ENCODE peak calls at places on chromosome 22, in seven cellular contexts. C, W, T, E, V, L and I are unnamed samples.

GRCh38 chr22:38176170-38176741 is 5.4 kb downstream of the PLA2G6 start:
- DNase-seq in C (no peak), W (peak), T (peak), E (peak), V (peak), L (no peak), I (peak)

GRCh38 chr22:28867191-28867590 is 16.2 kb upstream of the ZNRF3 start:
- DNase-seq in C (no peak), W (no peak), T (no peak), E (no peak), V (no peak), L (no peak), I (no peak)

GRCh38 chr22:33114570-33114969 is 56.4 kb upstream of the SYN3 start:
- DNase-seq in C (peak), W (no peak), T (no peak), E (no peak), V (no peak), L (no peak), I (no peak)

GRCh38 chr22:39317084-39317755 is 2.2 kb downstream of the RPL3 start:
- DNase-seq in C (no peak), W (no peak), T (no peak), E (no peak), V (no peak), L (peak), I (no peak)

GRCh38 chr22:33650244-33650643 is 270.0 kb downstream of the LARGE1 start:
- DNase-seq in C (no peak), W (no peak), T (no peak), E (no peak), V (no peak), L (no peak), I (no peak)

GRCh38 chr22:12601870-12602779 is 2925.9 kb upstream of the OR11H1 start:
- DNase-seq in C (peak), W (peak), T (peak), E (peak), V (peak), L (no peak), I (no peak)

GRCh38 chr22:17942721-17943120 is 81.6 kb downstream of the MICAL3 start:
- DNase-seq in C (peak), W (no peak), T (no peak), E (no peak), V (no peak), L (no peak), I (no peak)

GRCh38 chr22:25331050-25331449 is 111.6 kb downstream of the CRYBB2 start:
- DNase-seq in C (no peak), W (no peak), T (no peak), E (no peak), V (no peak), L (no peak), I (no peak)

GRCh38 chr22:40714514-40714966 is 35.3 kb downstream of the MCHR1 start:
- DNase-seq in C (no peak), W (no peak), T (peak), E (no peak), V (no peak), L (peak), I (peak)

GRCh38 chr22:44205713-44206645 is 25.3 kb downstream of the PARVG start:
- DNase-seq in C (peak), W (peak), T (no peak), E (no peak), V (peak), L (no peak), I (no peak)

GRCh38 chr22:24819941-24820461 is 14.0 kb downstream of the SGSM1 start:
- DNase-seq in C (peak), W (peak), T (peak), E (no peak), V (no peak), L (peak), I (peak)

GRCh38 chr22:27613099-27614089 is 188.2 kb downstream of the MN1 start:
- DNase-seq in C (no peak), W (no peak), T (no peak), E (no peak), V (no peak), L (no peak), I (no peak)

GRCh38 chr22:35071784-35072183 is 5.8 kb downstream of the ISX start:
- DNase-seq in C (no peak), W (no peak), T (no peak), E (no peak), V (no peak), L (peak), I (no peak)

GRCh38 chr22:20783844-20784723 is 10.2 kb downstream of the SERPIND1 start:
- DNase-seq in C (peak), W (no peak), T (peak), E (peak), V (no peak), L (peak), I (peak)

GRCh38 chr22:49977578-49977977 is 17.0 kb downstream of the PIM3 start:
- DNase-seq in C (peak), W (peak), T (no peak), E (no peak), V (peak), L (no peak), I (no peak)

GRCh38 chr22:19404676-19405075 is 26.9 kb downstream of the HIRA start:
- DNase-seq in C (no peak), W (no peak), T (no peak), E (no peak), V (no peak), L (no peak), I (no peak)

GRCh38 chr22:33470456-33470855 is 412.3 kb upstream of the SYN3 start:
- DNase-seq in C (no peak), W (no peak), T (no peak), E (no peak), V (no peak), L (no peak), I (no peak)

GRCh38 chr22:39727541-39727940 is 157.0 kb downstream of the CACNA1I start:
- DNase-seq in C (no peak), W (peak), T (peak), E (peak), V (no peak), L (peak), I (no peak)

GRCh38 chr22:46429327-46429853 is 93.9 kb downstream of the TRMU start:
- DNase-seq in C (no peak), W (peak), T (no peak), E (no peak), V (no peak), L (no peak), I (no peak)

GRCh38 chr22:46430961-46431838 is 95.7 kb downstream of the TRMU start:
- DNase-seq in C (no peak), W (no peak), T (peak), E (no peak), V (no peak), L (no peak), I (no peak)

GRCh38 chr22:46428602-46429326 is 93.2 kb downstream of the TRMU start:
- DNase-seq in C (no peak), W (no peak), T (no peak), E (no peak), V (no peak), L (no peak), I (no peak)

GRCh38 chr22:46433318-46433717 is 97.8 kb downstream of the TRMU start:
- DNase-seq in C (no peak), W (no peak), T (no peak), E (no peak), V (no peak), L (no peak), I (no peak)

GRCh38 chr22:46432164-46433068 is 96.9 kb downstream of the TRMU start:
- DNase-seq in C (no peak), W (no peak), T (no peak), E (peak), V (peak), L (no peak), I (no peak)
- H3K4me3 ChIP-seq in C (no peak), W (peak), T (no peak), E (peak), V (peak), L (no peak), I (no peak)

DNA sequence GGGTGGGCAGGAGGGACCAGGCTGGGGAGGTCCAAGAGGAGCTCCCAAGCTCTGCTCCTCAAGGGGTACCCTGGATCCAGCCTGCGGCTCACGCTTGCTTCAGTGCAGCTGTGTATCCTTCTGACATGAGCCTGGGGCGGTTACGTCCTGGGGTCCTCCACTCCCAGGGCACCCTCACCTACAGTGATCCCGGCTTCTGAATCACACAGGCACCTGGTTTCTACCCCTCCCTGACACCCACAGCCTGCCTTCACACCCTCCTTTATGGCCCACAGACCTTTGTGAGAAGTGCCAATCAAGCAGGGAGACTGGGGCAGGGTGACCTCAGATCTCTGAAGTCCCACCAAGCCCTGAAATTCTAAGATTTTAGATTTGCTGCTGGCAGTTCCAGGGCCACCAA is 1.5 kb downstream of the MPST start:
- DNase-seq in C (no peak), W (no peak), T (no peak), E (no peak), V (no peak), L (no peak), I (no peak)
- TF ChIP-seq CTCF in C (no peak), W (no peak), T (no peak), E (no peak), V (no peak), L (no peak), I (no peak)

DNA sequence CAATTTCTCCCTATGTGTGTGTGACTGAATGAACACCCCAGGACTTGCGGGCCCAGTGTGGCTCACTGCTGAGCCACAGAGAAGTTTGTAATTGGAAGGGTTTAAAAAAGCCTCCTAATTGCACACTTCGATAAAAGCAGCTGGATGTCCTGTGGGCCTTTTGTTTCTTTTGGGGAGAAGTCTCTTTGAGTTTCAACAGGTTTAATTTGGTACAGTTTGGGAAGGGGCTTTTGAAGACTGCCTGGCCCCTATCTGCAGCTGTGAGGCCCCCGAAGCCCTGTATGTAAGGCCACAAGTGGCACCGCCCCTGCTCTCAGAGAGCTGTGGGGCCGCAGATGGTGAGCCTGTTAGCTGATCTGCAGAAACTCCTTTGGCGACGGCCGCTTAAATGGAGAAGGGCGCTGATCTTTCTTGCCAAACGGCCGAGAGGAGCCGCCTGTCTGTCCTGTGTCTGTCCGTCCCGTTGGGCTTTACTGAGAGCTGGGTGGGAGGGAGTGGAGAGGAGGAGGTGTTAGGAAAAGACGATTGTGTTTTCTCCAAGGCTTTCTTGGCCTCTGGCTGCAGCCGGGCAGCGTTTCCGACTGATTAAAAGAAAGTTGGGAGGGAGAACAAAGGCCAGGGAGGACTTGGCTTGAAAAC is 2.1 kb downstream of the FBLN1 start:
- DNase-seq in C (peak), W (no peak), T (peak), E (peak), V (peak), L (no peak), I (peak)
- H3K4me3 ChIP-seq in C (peak), W (peak), T (peak), E (peak), V (peak), L (no peak), I (peak)

DNA sequence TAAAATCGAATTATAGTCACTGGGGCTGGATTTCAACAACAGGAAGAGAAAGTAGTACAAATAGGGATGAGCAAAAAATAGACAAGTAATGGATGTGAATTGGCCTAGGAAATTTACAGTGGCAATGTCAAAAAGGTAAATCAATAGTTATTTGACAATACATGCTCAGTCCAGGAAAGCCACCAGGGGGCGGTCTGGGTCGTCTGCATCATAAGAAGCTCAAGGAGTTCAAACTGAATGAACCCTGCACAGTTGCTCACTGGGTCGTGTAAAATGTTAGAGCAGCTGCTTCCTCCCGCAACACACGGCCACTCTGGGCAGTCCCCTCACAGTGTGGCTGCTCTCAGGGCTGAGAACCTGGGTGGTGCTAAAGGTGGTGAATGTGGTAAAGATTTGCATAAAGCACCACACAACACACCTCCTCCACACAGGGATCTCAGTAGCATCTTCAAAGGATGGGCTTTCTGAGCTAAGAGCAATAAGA is 85.9 kb downstream of the ZNF280B start:
- DNase-seq in C (peak), W (peak), T (peak), E (peak), V (no peak), L (peak), I (peak)
- TF ChIP-seq CTCF in C (peak), W (peak), T (peak), E (peak), V (peak), L (peak), I (peak)